ENCODE peak calls at places on chromosomes 12 and 14, in six cellular contexts. I, E, P, U, L and T are unnamed samples.

GRCh38 chr12:58750484-58750883 is 169.8 kb downstream of the LRIG3 start:
- DNase-seq in I (no peak), E (no peak), P (peak; percentile 98), U (no peak), L (no peak), T (no peak)

GRCh38 chr12:21642707-21643389 is 14.8 kb downstream of the LDHB start:
- DNase-seq in I (no peak), E (no peak), P (peak; percentile 31), U (no peak), L (no peak), T (no peak)

GRCh38 chr12:66244446-66244845 is 55.4 kb downstream of the IRAK3 start:
- DNase-seq in I (no peak), E (no peak), P (no peak), U (no peak), L (no peak), T (no peak)

GRCh38 chr12:127209318-127209717 is 1057.7 kb upstream of the TMEM132C start:
- DNase-seq in I (no peak), E (no peak), P (no peak), U (no peak), L (no peak), T (no peak)

GRCh38 chr12:109151457-109151856 is 35.1 kb downstream of the ACACB start:
- DNase-seq in I (no peak), E (no peak), P (no peak), U (no peak), L (no peak), T (no peak)

GRCh38 chr12:122955151-122955550 is 11.1 kb downstream of the ABCB9 start:
- DNase-seq in I (no peak), E (no peak), P (no peak), U (no peak), L (no peak), T (no peak)

GRCh38 chr12:43968736-43969135 is 132.9 kb downstream of the TMEM117 start:
- DNase-seq in I (no peak), E (no peak), P (no peak), U (no peak), L (no peak), T (no peak)

GRCh38 chr12:26938660-26939185 is 453 bp downstream of the FGFR1OP2 start:
- DNase-seq in I (peak; percentile 92), E (no peak), P (no peak), U (no peak), L (no peak), T (peak; percentile 89)

GRCh38 chr12:42725839-42726238 is 136.3 kb upstream of the PRICKLE1 start:
- DNase-seq in I (no peak), E (no peak), P (peak; percentile 94), U (no peak), L (peak; percentile 64), T (no peak)

GRCh38 chr12:14190694-14191093 is 174.8 kb upstream of the ATF7IP start:
- DNase-seq in I (no peak), E (no peak), P (no peak), U (no peak), L (no peak), T (no peak)

GRCh38 chr14:51295666-51296263 is 55.7 kb downstream of the TMX1 start:
- DNase-seq in I (no peak), E (no peak), P (peak; percentile 27), U (no peak), L (no peak), T (no peak)

GRCh38 chr14:69625299-69626131 is 14.1 kb downstream of the SUSD6 start:
- DNase-seq in I (peak; percentile 94), E (peak; percentile 70), P (peak; percentile 66), U (peak; percentile 51), L (peak; percentile 78), T (peak; percentile 92)

GRCh38 chr14:73234029-73234428 is 3.3 kb upstream of the PAPLN start:
- DNase-seq in I (no peak), E (no peak), P (no peak), U (no peak), L (no peak), T (no peak)

GRCh38 chr12:106840217-106840616 is 65.7 kb downstream of the RIC8B start:
- DNase-seq in I (no peak), E (no peak), P (peak; percentile 64), U (peak; percentile 16), L (peak; percentile 85), T (no peak)

GRCh38 chr12:5073838-5074237 is 30.2 kb downstream of the KCNA5 start:
- DNase-seq in I (no peak), E (no peak), P (peak; percentile 44), U (no peak), L (no peak), T (no peak)

GRCh38 chr12:57214398-57214781 is 2.2 kb upstream of the NXPH4 start:
- DNase-seq in I (peak; percentile 86), E (peak; percentile 70), P (peak; percentile 50), U (peak; percentile 61), L (peak; percentile 49), T (peak; percentile 92)

GRCh38 chr12:19800884-19801283 is 361.6 kb downstream of the AEBP2 start:
- DNase-seq in I (no peak), E (no peak), P (no peak), U (no peak), L (peak; percentile 91), T (no peak)

GRCh38 chr14:54715244-54715643 is 148.3 kb downstream of the SAMD4A start:
- DNase-seq in I (no peak), E (no peak), P (peak; percentile 53), U (peak; percentile 46), L (no peak), T (no peak)

GRCh38 chr14:20460458-20461229 is 590 bp downstream of the PIP4P1 start:
- DNase-seq in I (no peak), E (peak; percentile 81), P (no peak), U (peak; percentile 31), L (peak; percentile 11), T (peak; percentile 35)

GRCh38 chr12:57171668-57172067 is 24.2 kb upstream of the LRP1-AS start:
- DNase-seq in I (no peak), E (no peak), P (peak; percentile 84), U (peak; percentile 71), L (no peak), T (no peak)

GRCh38 chr12:15629761-15630160 is 159.4 kb downstream of the EPS8 start:
- DNase-seq in I (no peak), E (no peak), P (peak; percentile 69), U (no peak), L (peak; percentile 42), T (no peak)

GRCh38 chr12:46523863-46524770 is 151.5 kb upstream of the SLC38A2 start:
- DNase-seq in I (no peak), E (no peak), P (peak; percentile 100), U (peak; percentile 34), L (peak; percentile 83), T (no peak)

GRCh38 chr12:109999983-110000505 is 814 bp downstream of the ANKRD13A start:
- DNase-seq in I (peak; percentile 82), E (peak; percentile 37), P (no peak), U (no peak), L (peak; percentile 43), T (peak; percentile 28)

GRCh38 chr12:49189731-49190314 is 943 bp upstream of the TUBA1A start:
- DNase-seq in I (no peak), E (no peak), P (no peak), U (no peak), L (peak; percentile 55), T (no peak)

GRCh38 chr14:36646664-36647416 is 14.8 kb upstream of the PAX9 start:
- DNase-seq in I (no peak), E (no peak), P (no peak), U (no peak), L (no peak), T (no peak)

DNA sequence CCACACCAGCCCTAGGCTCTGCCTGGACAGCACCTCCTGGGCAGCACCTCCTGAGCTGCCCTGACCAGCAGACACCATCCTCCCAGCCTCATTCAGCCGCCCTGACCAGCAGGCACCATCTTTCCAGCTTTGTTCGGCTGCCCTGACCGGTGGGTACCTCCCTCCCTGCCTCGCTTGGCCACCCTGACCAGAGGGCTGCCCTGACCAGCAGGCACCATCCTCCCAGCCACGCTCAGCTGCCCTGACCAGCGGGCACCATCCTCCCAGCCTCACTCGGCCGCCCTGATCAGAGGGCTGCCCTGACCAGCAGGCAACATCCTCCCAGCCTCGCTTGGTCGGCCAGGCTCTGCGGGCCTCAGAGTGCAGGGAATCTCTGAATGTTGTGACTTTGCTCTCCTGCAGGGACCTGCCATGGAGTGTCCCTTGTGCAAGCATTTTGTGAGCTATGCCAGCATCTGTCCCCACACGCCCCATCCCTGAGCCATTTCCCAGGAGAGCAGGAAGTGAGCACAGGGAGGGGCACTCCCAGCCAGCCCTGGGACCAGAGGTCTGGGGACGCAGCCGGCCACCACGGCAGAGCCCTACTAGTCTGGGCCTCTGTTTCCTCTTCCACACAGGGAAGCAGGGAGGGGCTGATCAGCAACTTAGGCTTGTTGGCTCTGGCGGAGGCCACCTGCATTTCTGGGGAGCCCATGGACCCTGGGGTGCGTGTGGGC is 265.5 kb downstream of the SEC23A start:
- DNase-seq in I (no peak), E (peak; percentile 38), P (no peak), U (no peak), L (no peak), T (no peak)
- H3K4me3 ChIP-seq in I (no peak overlapping the region), E (no peak overlapping the region), P (no peak overlapping the region), U (no peak overlapping the region), L (no peak overlapping the region), T (no peak overlapping the region)

GRCh38 chr12:96720363-96720705 is 186.7 kb upstream of the NEDD1 start:
- DNase-seq in I (peak; percentile 80), E (peak; percentile 8), P (no peak), U (no peak), L (no peak), T (no peak)
- TF ChIP-seq CTCF in I (no peak), E (no peak), P (no peak), U (no peak), L (peak; percentile 6), T (no peak)

DNA sequence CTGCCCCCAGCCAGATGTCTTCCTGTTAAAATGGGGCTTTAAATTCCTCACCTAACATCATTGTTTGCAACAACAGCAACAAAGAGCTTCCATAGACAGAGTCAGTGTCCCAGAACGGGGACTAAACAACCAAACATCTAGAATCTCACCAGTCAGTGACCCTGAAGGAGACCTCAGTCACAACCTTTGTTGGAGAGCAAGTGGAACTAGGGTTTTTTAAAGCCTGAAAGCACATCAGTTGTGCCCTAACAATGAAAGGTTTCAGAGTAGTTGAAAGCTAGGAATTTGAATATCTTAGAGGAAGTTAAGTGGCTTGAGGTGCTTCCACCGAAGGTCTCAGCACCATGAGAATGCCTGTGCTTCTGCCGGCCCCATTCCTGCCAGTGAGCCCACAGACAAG is 5.0 kb upstream of the ALDH2 start:
- DNase-seq in I (peak; percentile 17), E (no peak), P (no peak), U (no peak), L (no peak), T (no peak)
- TF ChIP-seq POLR2A in I (no peak), E (no peak), P (no peak), U (no peak), L (no peak), T (no peak)

GRCh38 chr12:53996188-53996885 is 3.6 kb upstream of the HOXC9 start:
- DNase-seq in I (peak; percentile 64), E (no peak), P (no peak), U (no peak), L (no peak), T (no peak)

GRCh38 chr12:53995311-53996187 is 4.4 kb upstream of the HOXC9 start:
- DNase-seq in I (peak; percentile 72), E (no peak), P (no peak), U (no peak), L (no peak), T (peak; percentile 95)

GRCh38 chr12:53994268-53994690 is 5.7 kb upstream of the HOXC9 start:
- DNase-seq in I (peak; percentile 70), E (no peak), P (no peak), U (no peak), L (no peak), T (no peak)

GRCh38 chr12:53993397-53994267 is 6.3 kb upstream of the HOXC9 start:
- DNase-seq in I (no peak), E (no peak), P (no peak), U (no peak), L (no peak), T (no peak)

GRCh38 chr12:53994691-53995310 is 5.2 kb upstream of the HOXC9 start:
- DNase-seq in I (peak; percentile 65), E (no peak), P (no peak), U (no peak), L (no peak), T (no peak)
- H3K4me3 ChIP-seq in I (no peak overlapping the region), E (no peak overlapping the region), P (no peak overlapping the region), U (peak overlapping the region; percentile 31), L (no peak overlapping the region), T (peak overlapping the region; percentile 42)